ENCODE peak calls at places on chromosomes 12 and 14, in seven cellular contexts. H is NCI-H446 treated with DMSO at 0.1 percent for 48 hours; B is SHP77 treated with DMSO at 0.1 percent for 48 hours; D is NCI-H1092 treated with DMSO at 0.1 percent for 48 hours; S is AG08396; C is gastrocnemius medialis; G is CD8-positive, alpha-beta memory T cell. T is an unnamed sample.

GRCh38 chr14:38255673-38256357 is at the start of gene CLEC14A:
- DNase-seq in B (no peak), D (no peak), S (peak), C (peak), G (peak), H (no peak), T (peak)

GRCh38 chr14:61358812-61359211 is 37.4 kb downstream of the PRKCH start:
- DNase-seq in G (no peak), D (no peak), S (no peak), C (no peak), H (no peak), B (no peak), T (no peak)

GRCh38 chr12:105317942-105318614 is 12.4 kb upstream of the C12orf75 start:
- DNase-seq in G (no peak), H (no peak), D (peak), B (no peak), C (no peak), S (no peak), T (no peak)

GRCh38 chr12:83172441-83172840 is 485.7 kb downstream of the TMTC2 start:
- DNase-seq in G (no peak), S (no peak), D (no peak), H (no peak), B (no peak), C (no peak), T (no peak)

GRCh38 chr14:101721111-101721510 is 40.4 kb upstream of the PPP2R5C start:
- DNase-seq in C (no peak), S (no peak), D (no peak), G (no peak), H (no peak), B (no peak), T (no peak)

GRCh38 chr14:105940534-105941225 is 414.3 kb downstream of the TMEM121 start:
- DNase-seq in S (no peak), B (no peak), H (no peak), G (no peak), C (no peak), D (no peak), T (no peak)

GRCh38 chr12:27779416-27779815 is 617 bp upstream of the KLHL42 start:
- DNase-seq in H (no peak), C (peak), D (peak), B (peak), G (no peak), S (peak), T (peak)

GRCh38 chr12:31868980-31869379 is 90.2 kb upstream of the RESF1 start:
- DNase-seq in S (no peak), D (peak), H (peak), C (no peak), B (no peak), G (no peak), T (no peak)

GRCh38 chr12:113196996-113197395 is 11.5 kb downstream of the RITA1 start:
- DNase-seq in B (peak), D (peak), H (peak), C (peak), G (peak), S (peak), T (peak)

GRCh38 chr12:132597333-132598283 is 12.8 kb downstream of the LRCOL1 start:
- DNase-seq in H (no peak), G (no peak), C (no peak), B (no peak), D (peak), S (no peak), T (no peak)

GRCh38 chr12:31887109-31887811 is 72.0 kb upstream of the RESF1 start:
- DNase-seq in H (no peak), D (no peak), G (no peak), B (no peak), S (no peak), C (peak), T (no peak)

GRCh38 chr12:114668151-114668891 is 15.7 kb downstream of the TBX3 start:
- DNase-seq in G (no peak), C (peak), D (peak), H (no peak), S (peak), B (peak), T (no peak)

GRCh38 chr14:80356413-80356812 is 145.1 kb upstream of the DIO2 start:
- DNase-seq in C (no peak), G (no peak), S (peak), B (no peak), H (peak), D (peak), T (no peak)

GRCh38 chr12:114438635-114439256 is 32.8 kb upstream of the TBX5 start:
- DNase-seq in G (no peak), H (no peak), B (no peak), S (no peak), D (no peak), C (no peak), T (no peak)

GRCh38 chr12:40224439-40225291 is at the start of gene LRRK2:
- DNase-seq in G (peak), S (peak), D (no peak), C (peak), H (no peak), B (no peak), T (peak)

GRCh38 chr14:77375973-77376372 is 921 bp downstream of the TMED8 start:
- DNase-seq in G (peak), C (no peak), H (no peak), B (no peak), D (no peak), S (no peak), T (no peak)

GRCh38 chr14:22419620-22420019 is 169.4 kb downstream of the DAD1 start:
- DNase-seq in H (no peak), C (no peak), D (no peak), B (no peak), S (no peak), G (no peak), T (no peak)

GRCh38 chr12:69985656-69986055 is 160.6 kb downstream of the MYRFL start:
- DNase-seq in B (no peak), C (no peak), D (no peak), H (no peak), G (no peak), S (no peak), T (no peak)

T was measured in tibial artery.